ENCODE peak calls at places on chromosome 6, in seven cellular contexts. D, C, U, P, W, S and M are unnamed samples.

GRCh38 chr6:18561006-18561750 is 174.0 kb downstream of the RNF144B start:
- DNase-seq in D (no peak), C (no peak), W (no peak), P (no peak), S (no peak), U (no peak), M (no peak)

GRCh38 chr6:118893095-118893881 is 664 bp upstream of the ASF1A start:
- DNase-seq in C (peak), U (peak), W (peak), S (no peak), D (peak), P (peak), M (peak)

GRCh38 chr6:11232968-11233626 is 629 bp upstream of the NEDD9 start:
- DNase-seq in W (peak), C (no peak), S (no peak), U (no peak), D (no peak), P (no peak), M (peak)

GRCh38 chr6:25166955-25167753 is 112.0 kb upstream of the CARMIL1 start:
- DNase-seq in U (no peak), P (no peak), W (no peak), S (no peak), D (no peak), C (no peak), M (no peak)

GRCh38 chr6:111950661-111951426 is 77.6 kb upstream of the FYN start:
- DNase-seq in U (no peak), P (no peak), C (no peak), D (no peak), W (no peak), S (no peak), M (no peak)

GRCh38 chr6:36443951-36444428 is 1.2 kb downstream of the KCTD20 start:
- DNase-seq in D (peak), P (peak), S (no peak), U (no peak), W (no peak), C (no peak), M (no peak)

GRCh38 chr6:2684059-2684749 is 66.5 kb downstream of the MYLK4 start:
- DNase-seq in D (no peak), C (no peak), U (no peak), W (no peak), P (no peak), S (no peak), M (no peak)

GRCh38 chr6:74645108-74645849 is 560.6 kb downstream of the COL12A1 start:
- DNase-seq in U (no peak), S (no peak), W (no peak), D (no peak), P (no peak), C (no peak), M (no peak)

GRCh38 chr6:54695815-54696214 is 150.8 kb upstream of the FAM83B start:
- DNase-seq in S (no peak), U (no peak), P (no peak), D (no peak), W (no peak), C (no peak), M (no peak)

GRCh38 chr6:38824243-38824894 is 109.3 kb downstream of the DNAH8 start:
- DNase-seq in W (no peak), D (no peak), U (no peak), S (no peak), C (no peak), P (no peak), M (no peak)

GRCh38 chr6:11092654-11093053 is 980 bp upstream of the SMIM13 start:
- DNase-seq in P (no peak), U (no peak), W (no peak), S (no peak), D (no peak), C (no peak), M (no peak)

GRCh38 chr6:166394036-166394892 is 11.5 kb upstream of the MPC1 start:
- DNase-seq in C (no peak), D (no peak), U (no peak), W (no peak), S (no peak), P (no peak), M (no peak)

GRCh38 chr6:134065706-134066105 is 13.3 kb upstream of the SLC2A12 start:
- DNase-seq in S (no peak), U (no peak), C (no peak), D (peak), P (peak), W (no peak), M (no peak)

GRCh38 chr6:46581459-46582177 is 71.0 kb downstream of the CYP39A1 start:
- DNase-seq in U (no peak), D (no peak), W (no peak), P (no peak), C (no peak), S (no peak), M (no peak)

GRCh38 chr6:3757241-3757641 is 5.7 kb upstream of the PXDC1 start:
- DNase-seq in U (no peak), S (no peak), C (no peak), P (no peak), D (no peak), W (peak), M (no peak)

GRCh38 chr6:17021539-17021889 is 80.3 kb upstream of the STMND1 start:
- DNase-seq in W (no peak), U (no peak), C (no peak), P (no peak), D (no peak), S (no peak), M (no peak)

GRCh38 chr6:145798530-145798929 is 16.1 kb downstream of the FBXO30 start:
- DNase-seq in P (no peak), C (no peak), D (no peak), S (no peak), U (no peak), W (no peak), M (no peak)

GRCh38 chr6:107689881-107690545 is 134.1 kb downstream of the SCML4 start:
- DNase-seq in U (no peak), D (no peak), P (no peak), W (no peak), S (no peak), C (no peak), M (no peak)

GRCh38 chr6:34912715-34913464 is 23.8 kb downstream of the ANKS1A start:
- DNase-seq in U (no peak), P (no peak), C (no peak), S (no peak), W (no peak), D (no peak), M (no peak)